ENCODE peak calls at places on chromosomes 1 and 21, in four cellular contexts. J is OCI-LY7, Y is vagina, N is GM23338. K is an unnamed sample. For H3K4me1, the result is how much of the 10 kb centered on the place peaks cover.

GRCh38 chr1:18923721-18924610 is 21.6 kb upstream of the ALDH4A1 start:
- DNase-seq in Y (no peak), J (no peak), N (no peak), K (no peak)

GRCh38 chr1:215845224-215845902 is 278.3 kb downstream of the KCTD3 start:
- DNase-seq in Y (no peak), N (no peak), J (no peak), K (no peak)

GRCh38 chr21:39576518-39577128 is 36.1 kb upstream of the B3GALT5 start:
- DNase-seq in J (no peak), Y (no peak), N (peak), K (no peak)

GRCh38 chr1:204227996-204228785 is 14.4 kb upstream of the GOLT1A start:
- DNase-seq in J (no peak), Y (no peak), N (no peak), K (no peak)

GRCh38 chr1:77614037-77614436 is 68.4 kb downstream of the ZZZ3 start:
- DNase-seq in N (no peak), J (no peak), Y (no peak), K (no peak)

GRCh38 chr1:157700711-157701110 is at the start of gene FCRL3:
- DNase-seq in Y (no peak), J (peak), N (no peak), K (no peak)

GRCh38 chr1:39214021-39214713 is 9.7 kb downstream of the MACF1 start:
- DNase-seq in N (peak), J (no peak), Y (no peak), K (no peak)

GRCh38 chr1:27606708-27607238 is 2.8 kb upstream of the AHDC1 start:
- DNase-seq in Y (no peak), N (no peak), J (no peak), K (no peak)

GRCh38 chr1:117621316-117621715 is 15.5 kb downstream of the TENT5C start:
- DNase-seq in Y (no peak), N (no peak), J (no peak), K (peak)

GRCh38 chr1:1623631-1624442 is 8.1 kb upstream of the MMP23B start:
- DNase-seq in J (no peak), N (no peak), Y (no peak), K (no peak)

GRCh38 chr1:224637510-224637909 is 21.4 kb downstream of the CNIH3 start:
- DNase-seq in J (no peak), Y (no peak), N (peak), K (peak)

GRCh38 chr1:181429462-181429861 is 53.9 kb upstream of the CACNA1E start:
- DNase-seq in N (no peak), J (no peak), Y (no peak), K (no peak)

GRCh38 chr1:54460346-54460745 is 54.2 kb upstream of the SSBP3 start:
- DNase-seq in J (no peak), N (no peak), Y (no peak), K (no peak)

GRCh38 chr1:206551985-206552325 is 44.6 kb downstream of the RASSF5 start:
- DNase-seq in Y (no peak), N (no peak), J (no peak), K (no peak)

GRCh38 chr1:62333431-62333830 is 14.2 kb upstream of the KANK4 start:
- DNase-seq in Y (no peak), J (no peak), N (no peak), K (no peak)

GRCh38 chr21:31281561-31281960 is 62.5 kb downstream of the TIAM1 start:
- DNase-seq in Y (no peak), N (no peak), J (no peak), K (no peak)

GRCh38 chr1:48439380-48439779 is 32.6 kb downstream of the SPATA6 start:
- DNase-seq in J (no peak), N (no peak), Y (no peak), K (no peak)

GRCh38 chr1:56799605-56800398 is 19.4 kb downstream of the FYB2 start:
- DNase-seq in J (no peak), Y (no peak), N (no peak), K (no peak)

GRCh38 chr1:22805672-22806038 is 95.0 kb downstream of the EPHB2 start:
- DNase-seq in Y (no peak), J (no peak), N (peak), K (no peak)

GRCh38 chr1:7339953-7340352 is 431.1 kb upstream of the VAMP3 start:
- DNase-seq in Y (no peak), N (no peak), J (no peak), K (no peak)

GRCh38 chr1:206593351-206593925 is 18.8 kb downstream of the EIF2D start:
- DNase-seq in Y (no peak), N (no peak), J (no peak), K (no peak)

GRCh38 chr1:47444578-47445465 is 7.0 kb downstream of the FOXD2 start:
- DNase-seq in N (peak), J (no peak), Y (no peak), K (no peak)

GRCh38 chr1:183030053-183030452 is 6.8 kb downstream of the LAMC1 start:
- DNase-seq in N (no peak), J (no peak), Y (no peak), K (no peak)

GRCh38 chr1:42732126-42732680 is 7.8 kb downstream of the CLDN19 start:
- DNase-seq in J (no peak), Y (no peak), N (no peak), K (no peak)

GRCh38 chr1:178566187-178566586 is 53.3 kb downstream of the TEX35 start:
- DNase-seq in J (no peak), Y (no peak), N (no peak), K (no peak)

GRCh38 chr21:14685568-14685967 is 139.5 kb upstream of the SAMSN1 start:
- DNase-seq in N (no peak), Y (no peak), J (peak), K (no peak)

GRCh38 chr1:226506921-226507320 is 41.6 kb upstream of the STUM start:
- DNase-seq in Y (no peak), J (no peak), N (no peak), K (no peak)

GRCh38 chr1:2229032-2229920 is 1.2 kb downstream of the SKI start:
- DNase-seq in Y (peak), N (peak), J (peak), K (peak)

GRCh38 chr1:3425486-3426215 is 28.8 kb upstream of the ARHGEF16 start:
- DNase-seq in Y (no peak), J (no peak), N (no peak), K (no peak)

GRCh38 chr1:53625766-53626520 is 113.0 kb downstream of the GLIS1 start:
- DNase-seq in N (no peak), Y (peak), J (no peak), K (no peak)

GRCh38 chr1:23561813-23562100 is 2.5 kb upstream of the ID3 start:
- DNase-seq in J (no peak), N (no peak), Y (no peak), K (no peak)

GRCh38 chr1:162755306-162755705 is 35.2 kb upstream of the HSD17B7 start:
- DNase-seq in Y (no peak), J (no peak), N (no peak), K (no peak)

DNA sequence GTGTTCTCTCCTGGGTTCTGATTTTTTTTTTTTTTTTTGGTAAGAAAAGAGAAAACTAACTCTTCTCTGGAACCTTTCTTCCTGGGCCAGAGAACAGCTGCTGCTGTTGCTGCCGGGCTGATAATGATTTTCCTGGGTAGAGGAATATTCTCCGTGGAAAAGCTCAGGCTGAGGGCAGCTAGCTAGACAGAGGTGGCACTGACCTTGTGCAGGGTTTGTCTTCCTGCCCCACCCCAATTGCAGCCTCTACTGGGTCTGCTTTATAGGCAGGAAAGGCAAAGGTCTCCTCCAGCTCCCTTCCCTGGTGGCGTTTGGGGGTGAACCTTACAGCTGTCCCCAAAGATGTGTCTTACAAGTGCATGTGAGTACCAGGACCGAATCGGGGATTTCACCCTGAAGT is 79.3 kb downstream of the SPSB1 start:
- DNase-seq in Y (no peak), N (no peak), J (no peak), K (no peak)
- H3K4me1 ChIP-seq in Y (half or more), N (under half), J (under half), K (under half)

GRCh38 chr21:42850866-42851391 is 28.4 kb downstream of the WDR4 start:
- DNase-seq in Y (no peak), J (peak), N (peak), K (no peak)
- H3K4me1 ChIP-seq in Y (under half), J (under half), N (under half), K (under half)

GRCh38 chr1:101207891-101208290 is 28.9 kb upstream of the S1PR1 start:
- DNase-seq in N (no peak), Y (no peak), J (no peak), K (no peak)
- H3K4me1 ChIP-seq in N (under half), Y (under half), J (under half), K (under half)

GRCh38 chr1:25001125-25001915 is 71.2 kb upstream of the RUNX3 start:
- DNase-seq in J (no peak), N (peak), Y (no peak), K (no peak)
- H3K4me1 ChIP-seq in J (under half), N (under half), Y (under half), K (under half)

DNA sequence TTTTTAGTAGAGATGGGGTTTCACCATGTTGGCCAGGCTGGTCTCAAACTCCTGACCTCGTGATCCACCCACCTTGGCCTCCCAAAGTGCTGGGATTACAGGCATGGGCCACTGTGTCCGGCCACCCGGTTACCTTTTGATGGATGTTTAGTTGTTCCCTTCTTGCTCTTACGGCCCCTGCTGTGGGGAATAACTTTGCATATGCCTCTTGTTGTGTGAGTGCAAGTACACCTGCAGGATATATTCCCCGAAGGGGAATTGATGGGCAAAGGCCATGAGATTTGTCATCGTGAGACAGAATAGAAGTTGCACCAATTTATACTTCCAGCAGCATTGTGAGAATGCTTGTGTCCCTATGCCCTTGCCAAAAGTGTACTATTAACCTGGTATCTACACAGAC is 8.0 kb downstream of the IL6R start:
- DNase-seq in Y (no peak), N (no peak), J (no peak), K (no peak)
- H3K4me1 ChIP-seq in Y (half or more), N (under half), J (under half), K (under half)

GRCh38 chr1:10508511-10508951 is 33.8 kb downstream of the PEX14 start:
- DNase-seq in J (no peak), N (peak), Y (no peak), K (no peak)

GRCh38 chr1:10509823-10510509 is 35.2 kb downstream of the PEX14 start:
- DNase-seq in N (no peak), J (no peak), Y (no peak), K (no peak)

GRCh38 chr1:10511494-10511885 is 36.7 kb downstream of the PEX14 start:
- DNase-seq in Y (no peak), N (no peak), J (no peak), K (no peak)

GRCh38 chr1:10513199-10513598 is 38.4 kb downstream of the PEX14 start:
- DNase-seq in Y (no peak), N (no peak), J (no peak), K (no peak)

GRCh38 chr1:10510520-10511493 is 36.1 kb downstream of the PEX14 start:
- DNase-seq in N (no peak), Y (no peak), J (no peak), K (no peak)
- H3K4me1 ChIP-seq in N (under half), Y (under half), J (under half), K (under half)